ENCODE peak calls at places on chromosomes 11 and 22, in seven cellular contexts. B, E, A, C, T, X and P are unnamed samples.
A peak's percentile ranks its signal among the peaks of the same experiment; 100 is the strongest.

GRCh38 chr22:20093437-20093836 is 13.4 kb downstream of the DGCR8 start:
- DNase-seq in A (peak; percentile 44), X (no peak), E (no peak), C (peak; percentile 44), B (no peak), T (no peak), P (no peak)

GRCh38 chr11:75720639-75721038 is 3.0 kb downstream of the MOGAT2 start:
- DNase-seq in T (no peak), E (no peak), B (no peak), A (no peak), C (no peak), X (no peak), P (no peak)

GRCh38 chr11:44264761-44265160 is 45.2 kb downstream of the ALX4 start:
- DNase-seq in E (no peak), T (no peak), C (no peak), X (no peak), B (no peak), A (no peak), P (no peak)

GRCh38 chr11:110323786-110324185 is 27.4 kb upstream of the RDX start:
- DNase-seq in B (no peak), A (no peak), E (no peak), C (peak; percentile 73), X (no peak), T (no peak), P (no peak)

GRCh38 chr11:36456136-36456535 is 53.9 kb downstream of the TRAF6 start:
- DNase-seq in A (no peak), B (no peak), E (no peak), T (no peak), X (peak; percentile 34), C (no peak), P (no peak)

GRCh38 chr11:100624346-100624745 is 62.7 kb upstream of the ARHGAP42 start:
- DNase-seq in E (no peak), A (no peak), X (no peak), C (no peak), T (no peak), B (no peak), P (no peak)

GRCh38 chr11:87926250-87926970 is 248.8 kb downstream of the RAB38 start:
- DNase-seq in C (no peak), A (no peak), E (no peak), B (peak; percentile 90), X (peak; percentile 56), T (no peak), P (no peak)

GRCh38 chr11:74839971-74840370 is 91.3 kb downstream of the RNF169 start:
- DNase-seq in E (no peak), A (no peak), B (no peak), X (no peak), C (no peak), T (no peak), P (no peak)

GRCh38 chr11:131746201-131746600 is 375.8 kb downstream of the NTM start:
- DNase-seq in X (no peak), E (no peak), T (no peak), C (no peak), A (no peak), B (no peak), P (no peak)

GRCh38 chr11:74971424-74971823 is 17.3 kb upstream of the NEU3 start:
- DNase-seq in T (no peak), B (no peak), X (no peak), C (peak; percentile 64), A (peak; percentile 2), E (no peak), P (no peak)

GRCh38 chr22:19524170-19525115 is at the start of gene CLDN5:
- DNase-seq in C (no peak), E (no peak), T (peak; percentile 6), A (no peak), X (no peak), B (peak; percentile 38), P (no peak)

GRCh38 chr11:45264839-45265515 is 21.2 kb downstream of the SYT13 start:
- DNase-seq in E (no peak), X (peak; percentile 10), B (peak; percentile 64), C (no peak), T (no peak), A (no peak), P (no peak)

GRCh38 chr11:13782395-13783080 is 114.1 kb downstream of the FAR1 start:
- DNase-seq in A (no peak), C (no peak), X (no peak), E (no peak), B (no peak), T (no peak), P (no peak)

GRCh38 chr11:6414874-6415328 is 4.0 kb downstream of the APBB1 start:
- DNase-seq in T (no peak), E (no peak), C (no peak), A (no peak), B (peak; percentile 32), X (no peak), P (no peak)

GRCh38 chr22:49095366-49095765 is 732.3 kb downstream of the BRD1 start:
- DNase-seq in T (no peak), A (no peak), B (no peak), X (no peak), E (no peak), C (no peak), P (no peak)

GRCh38 chr22:24516301-24516737 is 21.2 kb downstream of the UPB1 start:
- DNase-seq in T (no peak), B (peak; percentile 92), A (no peak), X (peak; percentile 79), C (no peak), E (no peak), P (no peak)

GRCh38 chr11:44484211-44484610 is 81.3 kb upstream of the CD82 start:
- DNase-seq in T (peak; percentile 48), A (no peak), C (no peak), X (peak; percentile 11), E (no peak), B (peak; percentile 27), P (no peak)

GRCh38 chr22:42841444-42841843 is 15.6 kb downstream of the ARFGAP3 start:
- DNase-seq in E (no peak), A (no peak), X (no peak), T (no peak), C (no peak), B (peak; percentile 76), P (no peak)

GRCh38 chr11:101061606-101062005 is 68.0 kb downstream of the PGR start:
- DNase-seq in A (no peak), T (no peak), B (peak; percentile 4), C (no peak), E (no peak), X (no peak), P (no peak)

GRCh38 chr11:22371188-22371587 is 33.0 kb downstream of the SLC17A6 start:
- DNase-seq in A (no peak), T (no peak), B (no peak), E (no peak), C (no peak), X (no peak), P (no peak)

GRCh38 chr11:14549891-14550290 is 29.7 kb upstream of the PSMA1 start:
- DNase-seq in E (no peak), C (no peak), B (no peak), A (no peak), X (no peak), T (no peak), P (no peak)

GRCh38 chr22:20238567-20239062 is 29.5 kb downstream of the RTN4R start:
- DNase-seq in B (peak; percentile 36), X (no peak), E (no peak), A (no peak), C (no peak), T (peak; percentile 89), P (no peak)

GRCh38 chr11:67640758-67641113 is 1.2 kb upstream of the TBX10 start:
- DNase-seq in B (no peak), T (no peak), E (no peak), X (no peak), A (no peak), C (no peak), P (no peak)

GRCh38 chr11:57639321-57640067 is 10.2 kb downstream of the YPEL4 start:
- DNase-seq in B (peak; percentile 63), X (no peak), A (no peak), C (no peak), E (no peak), T (no peak), P (peak; percentile 87)

GRCh38 chr11:73141031-73141308 is 1.1 kb downstream of the FCHSD2 start:
- DNase-seq in X (no peak), C (no peak), T (no peak), E (no peak), B (peak; percentile 50), A (peak; percentile 46), P (no peak)

GRCh38 chr22:48351376-48352085 is 1476.1 kb downstream of the BRD1 start:
- DNase-seq in A (no peak), C (no peak), T (no peak), E (no peak), B (no peak), X (no peak), P (no peak)

GRCh38 chr11:117121176-117121575 is 22.9 kb upstream of the PAFAH1B2 start:
- DNase-seq in A (no peak), E (no peak), T (no peak), X (no peak), B (peak; percentile 42), C (no peak), P (no peak)

GRCh38 chr11:102637731-102638130 is 12.6 kb upstream of the MMP20 start:
- DNase-seq in E (no peak), X (no peak), T (no peak), B (no peak), C (no peak), A (no peak), P (no peak)

GRCh38 chr11:19670030-19670761 is 42.4 kb upstream of the NAV2 start:
- DNase-seq in B (peak; percentile 52), C (no peak), T (no peak), A (peak; percentile 32), E (no peak), X (no peak), P (no peak)

GRCh38 chr11:122709042-122709760 is 53.7 kb downstream of the UBASH3B start:
- DNase-seq in E (no peak), X (peak; percentile 56), C (no peak), A (no peak), T (no peak), B (peak; percentile 88), P (no peak)

GRCh38 chr11:100832851-100833250 is 145.8 kb downstream of the ARHGAP42 start:
- DNase-seq in C (no peak), A (no peak), T (no peak), E (no peak), B (no peak), X (no peak), P (no peak)

GRCh38 chr22:27962268-27963191 is 43.5 kb upstream of the PITPNB start:
- DNase-seq in T (peak; percentile 58), E (no peak), B (peak; percentile 30), A (no peak), C (peak; percentile 38), X (no peak), P (no peak)

GRCh38 chr11:99199336-99199735 is 178.6 kb downstream of the CNTN5 start:
- DNase-seq in C (peak; percentile 13), X (no peak), A (no peak), B (no peak), T (no peak), E (no peak), P (no peak)

GRCh38 chr11:74685905-74686304 is 45.3 kb downstream of the CHRDL2 start:
- DNase-seq in T (no peak), X (no peak), A (no peak), B (no peak), C (peak; percentile 56), E (no peak), P (no peak)